ENCODE peak calls at places on chromosomes 13 and 19, in nine cellular contexts. V is CD8-positive, alpha-beta memory T cell; I is ovary; S is heart left ventricle; X is cardiac muscle cell; W is AG04450; T is pancreas; Q is IMR-90; E is tibial nerve. U is an unnamed sample. For H3K9me3, the result is how much of the 10 kb centered on the place peaks cover.

GRCh38 chr13:108560092-108560491 is 69.3 kb upstream of the MYO16 start:
- DNase-seq in V (no peak), I (no peak), S (no peak), X (no peak), W (no peak), T (no peak), Q (no peak), E (no peak), U (no peak)

GRCh38 chr13:71867101-71867814 is at the start of gene DACH1:
- DNase-seq in V (no peak), I (no peak), S (peak), X (peak), W (no peak), T (peak), Q (peak), E (peak), U (no peak)

GRCh38 chr13:21289475-21289874 is 113.0 kb downstream of the MRPL57 start:
- DNase-seq in V (no peak), I (no peak), S (no peak), X (no peak), W (no peak), T (no peak), Q (no peak), E (no peak), U (no peak)

GRCh38 chr13:40794414-40795368 is 5.3 kb downstream of the SLC25A15 start:
- DNase-seq in V (no peak), I (no peak), S (no peak), X (no peak), W (no peak), T (no peak), Q (no peak), E (no peak), U (no peak)

GRCh38 chr13:78589206-78589605 is 14.1 kb downstream of the POU4F1 start:
- DNase-seq in V (no peak), I (no peak), S (no peak), X (peak), W (no peak), T (no peak), Q (peak), E (no peak), U (no peak)

GRCh38 chr13:96091164-96091931 is 1.4 kb downstream of the HS6ST3 start:
- DNase-seq in V (no peak), I (no peak), S (no peak), X (peak), W (no peak), T (peak), Q (no peak), E (no peak), U (no peak)

GRCh38 chr19:55633866-55634265 is 6.9 kb upstream of the ZNF580 start:
- DNase-seq in V (no peak), I (no peak), S (no peak), X (no peak), W (no peak), T (no peak), Q (no peak), E (no peak), U (no peak)

GRCh38 chr19:15820646-15821045 is 5.2 kb upstream of the OR10H1 start:
- DNase-seq in V (peak), I (no peak), S (no peak), X (no peak), W (no peak), T (no peak), Q (no peak), E (no peak), U (no peak)

GRCh38 chr19:2266183-2266993 is 10.2 kb upstream of the JSRP1 start:
- DNase-seq in V (no peak), I (peak), S (peak), X (peak), W (peak), T (peak), Q (peak), E (peak), U (no peak)

GRCh38 chr19:4232614-4233281 is 3.4 kb downstream of the EBI3 start:
- DNase-seq in V (no peak), I (no peak), S (no peak), X (no peak), W (no peak), T (no peak), Q (no peak), E (no peak), U (no peak)

GRCh38 chr13:38180670-38181069 is 169.0 kb upstream of the UFM1 start:
- DNase-seq in V (no peak), I (no peak), S (no peak), X (peak), W (no peak), T (no peak), Q (no peak), E (no peak), U (no peak)

GRCh38 chr13:63161219-63161618 is 1745.6 kb upstream of the PCDH20 start:
- DNase-seq in V (no peak), I (no peak), S (no peak), X (no peak), W (no peak), T (no peak), Q (peak), E (no peak), U (no peak)

GRCh38 chr19:30225615-30226463 is 146.3 kb upstream of the ZNF536 start:
- DNase-seq in V (no peak), I (no peak), S (no peak), X (no peak), W (no peak), T (no peak), Q (no peak), E (no peak), U (no peak)

DNA sequence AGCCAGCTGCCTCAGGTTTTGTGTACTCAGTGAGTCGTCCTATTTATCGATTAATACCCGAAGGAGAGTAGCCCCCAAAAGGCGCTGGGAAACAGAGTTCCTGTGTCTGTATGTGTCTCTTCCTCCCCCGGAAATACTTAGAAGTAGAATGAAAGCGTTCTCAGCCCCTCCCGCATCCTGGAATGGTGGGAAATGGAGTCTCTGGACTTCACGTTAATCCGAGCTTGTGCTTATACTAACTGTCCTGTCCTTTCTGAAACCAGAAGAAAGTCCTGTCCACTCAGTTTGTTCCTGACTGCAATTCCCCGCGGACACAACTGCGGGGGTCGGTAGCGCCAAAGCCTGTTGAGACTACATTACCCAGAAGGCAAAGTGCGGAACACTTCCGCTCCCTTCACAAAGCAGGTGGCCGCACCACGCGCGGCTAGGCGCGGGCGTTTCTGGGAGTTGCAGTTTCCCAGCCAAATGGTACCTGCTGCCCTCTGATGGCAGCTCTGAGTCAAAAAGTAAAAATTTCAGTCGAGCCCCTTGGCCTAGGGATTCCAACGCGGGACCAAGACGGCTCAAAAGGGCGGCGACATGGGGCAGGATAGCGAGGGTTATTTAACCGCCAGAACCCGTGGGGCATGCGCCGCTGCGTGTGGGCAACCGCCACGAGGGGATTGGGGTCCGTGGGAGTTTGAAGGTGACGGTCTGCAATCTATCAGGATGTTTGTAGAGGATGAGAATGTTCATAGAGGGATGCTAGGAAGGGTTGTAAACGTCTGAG is 2.2 kb upstream of the GSK3A start:
- DNase-seq in V (peak), I (peak), S (peak), X (peak), W (peak), T (peak), Q (peak), E (peak), U (peak)
- H3K9me3 ChIP-seq in V (under half), I (under half), S (under half), X (under half), W (under half), T (under half), Q (under half), E (under half), U (under half)

GRCh38 chr19:58217069-58217481 is 11.6 kb upstream of the ZNF544 start:
- DNase-seq in V (no peak), I (no peak), S (no peak), X (no peak), W (no peak), T (no peak), Q (no peak), E (no peak), U (no peak)
- H3K9me3 ChIP-seq in V (half or more), I (half or more), S (half or more), X (under half), W (half or more), T (under half), Q (half or more), E (under half), U (under half)

GRCh38 chr13:94956407-94957110 is 244.2 kb upstream of the SOX21 start:
- DNase-seq in V (no peak), I (no peak), S (no peak), X (no peak), W (no peak), T (no peak), Q (no peak), E (no peak), U (no peak)
- H3K9me3 ChIP-seq in V (under half), I (under half), S (under half), X (under half), W (under half), T (under half), Q (under half), E (under half), U (under half)

DNA sequence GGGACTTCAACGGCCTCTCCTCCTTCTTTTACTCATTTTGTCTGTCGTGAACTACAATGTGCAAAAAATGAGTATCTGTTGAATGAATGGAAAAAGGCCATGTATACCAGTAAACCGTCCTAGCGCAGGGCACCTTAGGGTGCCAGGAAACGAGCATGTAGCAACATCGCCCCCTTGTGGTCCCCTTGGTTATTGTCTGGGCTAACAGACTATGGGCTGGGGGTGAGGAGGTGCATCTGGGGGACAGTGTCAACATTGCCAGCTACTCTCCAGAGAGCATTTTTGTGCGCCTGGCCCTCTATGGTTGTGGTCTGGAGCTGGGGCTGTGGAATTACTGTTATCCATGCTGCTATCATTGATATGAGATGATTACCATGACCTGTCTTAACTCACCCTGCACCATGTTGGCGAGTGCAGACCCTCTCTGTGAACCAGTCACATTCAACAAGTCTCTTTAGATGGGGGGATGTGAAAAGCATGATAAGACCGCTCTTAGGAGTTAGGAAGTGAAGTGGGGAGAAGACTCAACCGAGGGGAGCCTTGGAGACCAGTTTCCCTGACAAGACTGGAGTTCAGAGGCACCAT is 22.8 kb upstream of the SIGLEC11 start:
- DNase-seq in V (peak), I (peak), S (peak), X (peak), W (no peak), T (peak), Q (peak), E (peak), U (peak)
- H3K9me3 ChIP-seq in V (under half), I (under half), S (under half), X (under half), W (under half), T (under half), Q (under half), E (under half), U (under half)

GRCh38 chr19:57466489-57466888 is 9.5 kb upstream of the VN1R1 start:
- DNase-seq in V (no peak), I (no peak), S (peak), X (no peak), W (no peak), T (no peak), Q (no peak), E (no peak), U (no peak)

DNA sequence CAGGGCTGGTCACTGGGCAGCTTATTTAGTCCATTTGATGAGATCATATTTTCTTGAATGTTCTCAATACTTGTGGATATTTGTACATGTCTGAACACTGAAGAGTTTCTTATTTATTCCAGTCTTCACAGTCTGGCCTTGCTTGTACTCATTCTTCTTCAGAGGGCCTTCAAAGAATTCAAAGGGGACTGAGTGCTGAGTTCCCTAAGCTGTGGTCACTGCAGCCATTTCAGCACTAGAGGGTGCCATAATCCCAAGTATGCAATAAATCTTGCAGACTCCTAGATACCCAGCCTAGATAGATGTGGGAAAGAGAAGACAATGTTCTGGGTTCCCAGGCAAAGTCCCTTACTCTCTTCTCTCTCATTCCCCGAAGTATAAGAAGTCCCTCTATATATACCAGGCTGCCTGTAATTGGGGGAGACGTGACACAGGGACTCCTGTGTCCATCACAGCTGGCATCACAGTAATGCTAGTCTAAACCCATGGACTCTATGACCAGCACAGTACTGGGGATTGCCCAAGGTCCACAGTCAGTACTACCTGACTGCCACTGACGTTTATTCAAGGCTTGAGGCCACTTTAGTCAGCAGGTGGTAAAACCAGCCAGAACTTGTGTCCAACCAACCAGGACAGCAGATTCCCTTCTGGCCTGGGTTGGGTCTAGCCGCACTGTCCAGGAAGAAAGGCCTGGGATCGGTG is 8.9 kb upstream of the VN1R1 start:
- DNase-seq in V (no peak), I (no peak), S (no peak), X (peak), W (no peak), T (no peak), Q (peak), E (no peak), U (no peak)
- H3K9me3 ChIP-seq in V (under half), I (under half), S (half or more), X (under half), W (under half), T (under half), Q (under half), E (under half), U (under half)